ENCODE peak calls at places on chromosomes 12 and 14, in four cellular contexts. T, V, D and E are unnamed samples.
A peak's percentile ranks its signal among the peaks of the same experiment; 100 is the strongest.

GRCh38 chr12:78818487-78818886 is 46.1 kb upstream of the SYT1 start:
- DNase-seq in T (peak; percentile 82), V (peak; percentile 4), D (no peak), E (no peak)

GRCh38 chr12:52243774-52244614 is 11.0 kb downstream of the KRT7 start:
- DNase-seq in T (no peak), V (no peak), D (peak; percentile 66), E (no peak)

GRCh38 chr12:23099604-23100003 is 474.6 kb downstream of the ETNK1 start:
- DNase-seq in T (no peak), V (no peak), D (no peak), E (peak; percentile 21)

GRCh38 chr12:45268672-45269406 is 52.9 kb downstream of the ANO6 start:
- DNase-seq in T (peak; percentile 56), V (peak; percentile 58), D (no peak), E (no peak)

GRCh38 chr12:58741226-58741625 is 179.1 kb downstream of the LRIG3 start:
- DNase-seq in T (no peak), V (no peak), D (no peak), E (no peak)

GRCh38 chr14:67526676-67527459 is 6.2 kb upstream of the PLEKHH1 start:
- DNase-seq in T (peak; percentile 59), V (peak; percentile 68), D (peak; percentile 13), E (no peak)

GRCh38 chr12:94670075-94670474 is 19.7 kb upstream of the TMCC3 start:
- DNase-seq in T (no peak), V (no peak), D (no peak), E (no peak)

GRCh38 chr14:77902806-77903205 is 102.9 kb downstream of the ADCK1 start:
- DNase-seq in T (no peak), V (no peak), D (no peak), E (no peak)

GRCh38 chr12:13727707-13728147 is 253.7 kb downstream of the GRIN2B start:
- DNase-seq in T (no peak), V (no peak), D (no peak), E (no peak)

GRCh38 chr12:15855646-15856045 is 26.5 kb upstream of the STRAP start:
- DNase-seq in T (no peak), V (no peak), D (no peak), E (no peak)

GRCh38 chr12:43407816-43408645 is 144.0 kb downstream of the ADAMTS20 start:
- DNase-seq in T (no peak), V (no peak), D (no peak), E (no peak)
- TF ChIP-seq EGR1 in T (no peak), V (no peak), D (no peak), E (no peak)

DNA sequence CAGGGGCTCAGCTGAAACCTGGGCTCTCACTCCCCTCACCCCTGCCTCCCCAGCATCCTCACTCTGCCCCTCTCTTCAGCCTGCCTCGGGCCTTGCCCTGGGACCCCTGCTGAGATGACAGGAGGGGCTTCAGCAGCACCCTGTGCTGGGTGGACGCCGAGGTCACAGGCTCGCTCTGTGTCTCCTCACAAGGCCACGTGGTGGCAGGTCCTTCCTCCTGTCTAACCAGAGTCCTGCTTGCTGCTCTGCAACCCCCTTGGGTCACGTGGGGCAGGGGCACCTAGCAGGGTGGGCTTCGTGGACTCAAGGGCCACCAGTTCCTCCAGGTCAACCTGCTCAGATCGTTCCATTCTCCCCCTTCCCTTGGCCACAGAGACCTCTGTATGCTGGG is 90.4 kb downstream of the TMEM121 start:
- DNase-seq in T (no peak), V (no peak), D (no peak), E (no peak)
- TF ChIP-seq EGR1 in T (no peak), V (no peak), D (no peak), E (no peak)

DNA sequence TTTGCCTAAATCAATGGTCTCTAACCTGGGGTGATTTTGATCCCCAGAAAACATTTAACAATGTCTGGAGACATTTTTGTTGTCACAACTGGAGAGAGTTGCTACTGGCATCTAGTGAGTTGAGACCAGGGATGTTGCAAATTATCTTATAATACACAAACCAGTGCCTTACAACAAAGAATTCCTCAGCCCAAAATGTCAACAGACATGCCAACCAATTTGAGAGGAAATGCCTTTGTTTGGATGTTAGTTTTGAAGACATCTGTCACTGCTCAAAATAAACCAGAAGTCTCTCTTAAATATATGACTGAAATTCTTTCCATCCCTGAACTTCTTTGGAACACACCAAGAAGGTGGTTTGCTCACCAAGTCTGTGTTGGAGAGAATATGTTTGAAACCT is 336.9 kb upstream of the ATP2B1 start:
- DNase-seq in T (no peak), V (no peak), D (no peak), E (no peak)
- TF ChIP-seq EGR1 in T (no peak), V (no peak), D (no peak), E (no peak)

GRCh38 chr12:121575952-121576615 is 4.7 kb downstream of the KDM2B start:
- DNase-seq in T (no peak), V (no peak), D (no peak), E (no peak)
- TF ChIP-seq EGR1 in T (no peak), V (no peak), D (no peak), E (no peak)

DNA sequence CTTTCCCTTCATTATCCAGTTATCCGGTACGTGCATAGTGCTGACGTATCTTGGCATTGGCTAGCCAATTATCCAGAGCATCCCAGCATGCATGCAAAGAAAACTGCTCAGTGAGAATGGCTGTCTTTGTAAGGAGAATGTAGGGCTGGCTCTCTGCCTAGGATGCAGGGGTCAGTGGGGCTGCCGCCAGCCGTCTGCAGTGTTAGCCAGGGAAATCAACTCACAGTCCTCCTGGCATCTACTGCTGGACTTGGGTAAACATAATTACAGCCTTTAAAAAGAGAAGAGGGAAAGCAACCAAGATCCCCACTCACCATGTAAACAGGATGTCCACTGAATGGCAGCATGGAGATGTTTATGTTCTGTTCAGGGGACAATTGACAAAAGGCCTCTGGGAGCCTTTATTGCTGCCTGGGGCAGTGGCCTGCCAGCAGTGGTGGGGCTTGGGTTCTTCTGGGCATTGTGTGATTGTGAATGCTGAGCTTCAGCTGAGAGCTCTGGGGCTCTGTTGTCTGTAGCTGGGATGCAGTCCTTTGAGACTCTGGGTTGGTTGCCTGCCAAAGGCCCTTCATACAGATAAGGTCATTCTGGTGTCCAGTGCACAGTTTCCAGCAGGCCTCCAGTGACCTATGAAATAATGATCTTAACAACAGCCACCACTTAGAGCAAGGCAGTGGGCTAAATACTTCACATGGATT is 121.8 kb downstream of the TBC1D30 start:
- DNase-seq in T (no peak), V (no peak), D (no peak), E (no peak)
- TF ChIP-seq EGR1 in T (no peak), V (no peak), D (no peak), E (no peak)

GRCh38 chr14:74508292-74508731 is 14.7 kb downstream of the ISCA2 start:
- DNase-seq in T (no peak), V (no peak), D (no peak), E (no peak)
- TF ChIP-seq EGR1 in T (no peak), V (no peak), D (no peak), E (no peak)

GRCh38 chr12:43291516-43291915 is 260.5 kb downstream of the ADAMTS20 start:
- DNase-seq in T (no peak), V (no peak), D (no peak), E (no peak)
- TF ChIP-seq EGR1 in T (no peak), V (no peak), D (no peak), E (no peak)

DNA sequence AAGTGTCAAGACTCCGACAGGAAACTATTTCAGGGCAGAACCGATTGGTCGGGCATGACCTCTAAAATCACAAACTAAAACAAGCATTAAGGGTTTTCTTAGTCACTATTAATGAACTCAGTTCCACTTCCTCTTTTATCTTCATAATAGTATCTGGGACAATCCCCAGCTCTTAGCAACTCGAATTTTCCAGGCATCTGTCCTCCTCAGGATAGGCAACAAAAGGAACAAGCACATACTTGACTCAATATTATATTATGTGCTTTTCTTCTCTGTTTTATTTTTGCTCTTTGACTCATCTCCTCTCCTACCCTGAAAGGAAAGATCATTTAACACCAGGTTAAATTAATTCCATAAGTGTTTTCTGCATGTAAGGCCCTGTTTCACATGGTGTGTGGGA is 638.3 kb upstream of the TBX3 start:
- DNase-seq in T (no peak), V (no peak), D (peak; percentile 45), E (no peak)
- TF ChIP-seq EGR1 in T (no peak), V (no peak), D (no peak), E (no peak)

GRCh38 chr12:11969437-11970154 is 101.1 kb upstream of the BCL2L14 start:
- DNase-seq in T (no peak), V (no peak), D (peak; percentile 47), E (no peak)

GRCh38 chr12:11968041-11968383 is 102.7 kb upstream of the BCL2L14 start:
- DNase-seq in T (no peak), V (no peak), D (no peak), E (no peak)

GRCh38 chr12:11970155-11970520 is 100.6 kb upstream of the BCL2L14 start:
- DNase-seq in T (no peak), V (no peak), D (no peak), E (no peak)

GRCh38 chr12:11967356-11968040 is 103.2 kb upstream of the BCL2L14 start:
- DNase-seq in T (no peak), V (no peak), D (no peak), E (no peak)

GRCh38 chr12:11968516-11968915 is 102.2 kb upstream of the BCL2L14 start:
- DNase-seq in T (no peak), V (no peak), D (no peak), E (no peak)
- TF ChIP-seq EGR1 in T (no peak), V (no peak), D (no peak), E (no peak)